ENCODE peak calls at places on chromosomes 2 and 18, in five cellular contexts. K is CD4-positive, alpha-beta memory T cell; O is neural progenitor cell; P is HCT116; U is CD8-positive, alpha-beta T cell. M is an unnamed sample.

GRCh38 chr2:105126353-105126752 is 88.5 kb downstream of the MRPS9 start:
- DNase-seq in K (no peak), O (no peak), P (no peak), U (no peak), M (no peak)

GRCh38 chr2:241893265-241893664 is 23.7 kb downstream of the RTP5 start:
- DNase-seq in K (no peak), O (no peak), P (no peak), U (no peak), M (no peak)

GRCh38 chr2:66412874-66413273 is 22.1 kb upstream of the MEIS1 start:
- DNase-seq in K (no peak), O (no peak), P (no peak), U (no peak), M (no peak)

GRCh38 chr2:104872866-104873688 is 19.2 kb downstream of the POU3F3 start:
- DNase-seq in K (no peak), O (peak; percentile 89), P (peak; percentile 10), U (no peak), M (peak; percentile 77)

GRCh38 chr2:201470821-201471731 is 19.5 kb downstream of the STRADB start:
- DNase-seq in K (no peak), O (peak; percentile 62), P (no peak), U (no peak), M (no peak)

GRCh38 chr18:10378688-10379465 is 75.6 kb upstream of the APCDD1 start:
- DNase-seq in K (no peak), O (no peak), P (no peak), U (no peak), M (no peak)

GRCh38 chr2:199259671-199260070 is 198.1 kb downstream of the SATB2 start:
- DNase-seq in K (no peak), O (no peak), P (no peak), U (no peak), M (no peak)

GRCh38 chr2:7026740-7027139 is 109.5 kb downstream of the RNF144A start:
- DNase-seq in K (no peak), O (no peak), P (no peak), U (no peak), M (no peak)

GRCh38 chr18:11906926-11907874 is 917 bp downstream of the MPPE1 start:
- DNase-seq in K (no peak), O (no peak), P (no peak), U (no peak), M (no peak)

GRCh38 chr2:18604573-18604885 is 15.2 kb upstream of the NT5C1B start:
- DNase-seq in K (no peak), O (no peak), P (no peak), U (no peak), M (no peak)

GRCh38 chr18:38909972-38910371 is 1344.4 kb upstream of the CELF4 start:
- DNase-seq in K (no peak), O (no peak), P (no peak), U (no peak), M (no peak)

GRCh38 chr2:208363485-208363884 is 43.1 kb upstream of the PTH2R start:
- DNase-seq in K (no peak), O (no peak), P (no peak), U (no peak), M (no peak)

GRCh38 chr2:50347355-50348044 is 684.4 kb downstream of the NRXN1 start:
- DNase-seq in K (no peak), O (peak; percentile 81), P (no peak), U (no peak), M (no peak)

GRCh38 chr2:98727369-98727749 is 3.6 kb downstream of the MGAT4A start:
- DNase-seq in K (no peak), O (no peak), P (no peak), U (no peak), M (no peak)

GRCh38 chr2:205197468-205198129 is 484.7 kb upstream of the NRP2 start:
- DNase-seq in K (peak; percentile 11), O (no peak), P (no peak), U (no peak), M (no peak)

GRCh38 chr18:62878305-62878704 is 163.0 kb downstream of the PHLPP1 start:
- DNase-seq in K (no peak), O (no peak), P (no peak), U (no peak), M (no peak)

GRCh38 chr2:238523158-238524110 is 96.7 kb downstream of the ASB1 start:
- DNase-seq in K (no peak), O (peak; percentile 72), P (no peak), U (no peak), M (no peak)

GRCh38 chr2:150476809-150477302 is 10.6 kb downstream of the RND3 start:
- DNase-seq in K (no peak), O (no peak), P (no peak), U (no peak), M (no peak)

GRCh38 chr2:6309415-6310185 is 556.1 kb downstream of the CMPK2 start:
- DNase-seq in K (no peak), O (no peak), P (no peak), U (no peak), M (peak; percentile 95)

GRCh38 chr2:206232287-206233035 is 42.0 kb upstream of the ZDBF2 start:
- DNase-seq in K (no peak), O (no peak), P (no peak), U (no peak), M (no peak)

GRCh38 chr2:219628986-219629901 is 1.8 kb downstream of the SLC4A3 start:
- DNase-seq in K (no peak), O (no peak), P (no peak), U (no peak), M (no peak)

GRCh38 chr18:57364460-57364859 is 12.1 kb downstream of the ST8SIA3 start:
- DNase-seq in K (no peak), O (no peak), P (no peak), U (no peak), M (no peak)

GRCh38 chr2:239898292-239898925 is 126.7 kb downstream of the NDUFA10 start:
- DNase-seq in K (no peak), O (no peak), P (no peak), U (no peak), M (no peak)

GRCh38 chr2:86035883-86036789 is 69.5 kb downstream of the POLR1A start:
- DNase-seq in K (peak; percentile 84), O (no peak), P (no peak), U (peak; percentile 60), M (peak; percentile 94)

GRCh38 chr2:219688560-219689445 is 61.4 kb downstream of the SLC4A3 start:
- DNase-seq in K (no peak), O (no peak), P (peak; percentile 76), U (no peak), M (no peak)

GRCh38 chr18:3392467-3392855 is 57.5 kb upstream of the TGIF1 start:
- DNase-seq in K (no peak), O (no peak), P (no peak), U (no peak), M (no peak)

GRCh38 chr2:215905691-215906090 is 107.7 kb downstream of the MREG start:
- DNase-seq in K (no peak), O (no peak), P (no peak), U (no peak), M (no peak)

GRCh38 chr2:233226511-233227031 is 24.9 kb upstream of the ATG16L1 start:
- DNase-seq in K (no peak), O (no peak), P (no peak), U (no peak), M (peak; percentile 72)

GRCh38 chr2:193935114-193935513 is 1721.9 kb upstream of the SLC39A10 start:
- DNase-seq in K (no peak), O (no peak), P (no peak), U (no peak), M (no peak)

GRCh38 chr2:7738596-7738995 is 821.4 kb downstream of the RNF144A start:
- DNase-seq in K (no peak), O (no peak), P (no peak), U (no peak), M (no peak)

GRCh38 chr2:19187323-19188020 is 171.0 kb downstream of the OSR1 start:
- DNase-seq in K (no peak), O (no peak), P (peak; percentile 32), U (no peak), M (no peak)

GRCh38 chr18:43108882-43109281 is 6.6 kb downstream of the RIT2 start:
- DNase-seq in K (no peak), O (no peak), P (no peak), U (no peak), M (no peak)

GRCh38 chr2:163132850-163133249 is 294.3 kb upstream of the KCNH7 start:
- DNase-seq in K (no peak), O (no peak), P (peak; percentile 4), U (no peak), M (no peak)

GRCh38 chr2:172208881-172209325 is 106.2 kb upstream of the DLX2 start:
- DNase-seq in K (no peak), O (no peak), P (no peak), U (no peak), M (no peak)

GRCh38 chr2:123468071-123468470 is 557.0 kb upstream of the CNTNAP5 start:
- DNase-seq in K (no peak), O (no peak), P (no peak), U (no peak), M (no peak)
- H3K9me3 ChIP-seq in K (no peaks in the 10 kb centered on the region), O (peaks cover 4% of the 10 kb centered on the region), P (peaks cover 8% of the 10 kb centered on the region), U (no peaks in the 10 kb centered on the region), M (peaks cover 11% of the 10 kb centered on the region)

GRCh38 chr18:48360376-48361021 is 48.7 kb downstream of the ZBTB7C start:
- DNase-seq in K (no peak), O (no peak), P (no peak), U (no peak), M (no peak)
- H3K4me1 ChIP-seq in K (no peaks in the 10 kb centered on the region), O (no peaks in the 10 kb centered on the region), P (no peaks in the 10 kb centered on the region), U (no peaks in the 10 kb centered on the region), M (no peaks in the 10 kb centered on the region)

GRCh38 chr18:4653418-4653817 is 198.3 kb upstream of the DLGAP1 start:
- DNase-seq in K (no peak), O (no peak), P (no peak), U (no peak), M (no peak)
- H3K9me3 ChIP-seq in K (no peaks in the 10 kb centered on the region), O (no peaks in the 10 kb centered on the region), P (peaks cover 24% of the 10 kb centered on the region), U (no peaks in the 10 kb centered on the region), M (peaks cover 17% of the 10 kb centered on the region)

GRCh38 chr2:159091981-159092380 is 123.5 kb downstream of the TANC1 start:
- DNase-seq in K (peak; percentile 58), O (no peak), P (no peak), U (no peak), M (peak; percentile 13)
- H3K4me1 ChIP-seq in K (peaks cover 42% of the 10 kb centered on the region), O (no peaks in the 10 kb centered on the region), P (peaks cover 7% of the 10 kb centered on the region), U (peaks cover 40% of the 10 kb centered on the region), M (peaks cover 12% of the 10 kb centered on the region)

DNA sequence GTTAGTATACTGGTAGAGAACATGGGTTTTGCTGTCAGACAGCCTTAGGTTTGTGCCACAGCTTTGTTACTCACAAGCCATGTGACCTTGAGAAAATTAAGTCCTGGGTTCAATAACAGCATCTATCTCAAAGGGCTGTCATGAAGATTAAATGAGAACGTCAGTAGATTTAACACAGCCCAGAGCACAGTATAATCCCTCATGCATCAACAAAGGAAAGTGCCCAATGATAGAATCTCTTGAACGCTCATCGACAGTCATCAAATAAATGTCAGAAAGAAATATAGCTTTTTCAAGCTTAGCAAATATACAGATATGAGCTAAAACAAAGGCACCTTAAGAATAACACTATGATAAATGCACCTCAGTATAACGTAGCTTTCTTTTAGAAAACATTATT is 22.3 kb downstream of the CUL3 start:
- DNase-seq in K (no peak), O (no peak), P (no peak), U (no peak), M (no peak)
- H3K9me3 ChIP-seq in K (no peaks in the 10 kb centered on the region), O (no peaks in the 10 kb centered on the region), P (no peaks in the 10 kb centered on the region), U (peaks cover 5% of the 10 kb centered on the region), M (peaks cover 26% of the 10 kb centered on the region)